ENCODE peak calls at places on chromosomes 13 and 19, in five cellular contexts. A is body of pancreas, H is hypothalamus, R is endodermal cell, X is K562. T is an unnamed sample.

GRCh38 chr19:18156841-18157464 is 4.0 kb downstream of the PIK3R2 start:
- DNase-seq in A (peak), H (peak), R (no peak), X (peak), T (no peak)

GRCh38 chr19:5068251-5069090 is 99.6 kb downstream of the KDM4B start:
- DNase-seq in A (no peak), H (no peak), R (no peak), X (no peak), T (no peak)

GRCh38 chr13:90055121-90055520 is 1292.4 kb upstream of the MIR17HG start:
- DNase-seq in A (no peak), H (no peak), R (no peak), X (no peak), T (no peak)

GRCh38 chr19:5539431-5539833 is 28.3 kb downstream of the TINCR start:
- DNase-seq in A (no peak), H (peak), R (peak), X (no peak), T (peak)

GRCh38 chr13:32837307-32837972 is 178.8 kb upstream of the KL start:
- DNase-seq in A (no peak), H (no peak), R (peak), X (no peak), T (no peak)

GRCh38 chr19:17540174-17540573 is 15.3 kb upstream of the COLGALT1 start:
- DNase-seq in A (no peak), H (no peak), R (no peak), X (no peak), T (no peak)

GRCh38 chr13:35723061-35723461 is 246.6 kb upstream of the MAB21L1 start:
- DNase-seq in A (no peak), H (no peak), R (peak), X (no peak), T (no peak)

GRCh38 chr13:90256746-90257145 is 1090.7 kb upstream of the MIR17HG start:
- DNase-seq in A (no peak), H (no peak), R (no peak), X (no peak), T (no peak)

GRCh38 chr19:34962281-34962944 is 1.6 kb downstream of the ZNF792 start:
- DNase-seq in A (peak), H (no peak), R (peak), X (peak), T (no peak)

GRCh38 chr19:3975637-3976087 is 4.8 kb upstream of the DAPK3 start:
- DNase-seq in A (no peak), H (no peak), R (peak), X (no peak), T (no peak)

GRCh38 chr13:114128348-114128623 is 4.1 kb downstream of the RASA3 start:
- DNase-seq in A (no peak), H (no peak), R (no peak), X (no peak), T (no peak)

GRCh38 chr19:18738961-18739690 is 52.0 kb downstream of the COMP start:
- DNase-seq in A (no peak), H (no peak), R (peak), X (no peak), T (no peak)

GRCh38 chr19:11538232-11539036 is at the start of gene CNN1:
- DNase-seq in A (no peak), H (no peak), R (peak), X (peak), T (peak)

GRCh38 chr19:13029893-13030292 is 34.6 kb downstream of the NFIX start:
- DNase-seq in A (peak), H (peak), R (peak), X (no peak), T (peak)

GRCh38 chr13:113551081-113552000 is 33.2 kb upstream of the TFDP1 start:
- DNase-seq in A (no peak), H (no peak), R (peak), X (no peak), T (no peak)

GRCh38 chr13:39317284-39317683 is 279.0 kb downstream of the NHLRC3 start:
- DNase-seq in A (peak), H (peak), R (no peak), X (no peak), T (no peak)

GRCh38 chr13:62387642-62388041 is 972.0 kb upstream of the PCDH20 start:
- DNase-seq in A (no peak), H (no peak), R (no peak), X (no peak), T (peak)

GRCh38 chr19:32877323-32877912 is 7.9 kb upstream of the SLC7A9 start:
- DNase-seq in A (no peak), H (no peak), R (no peak), X (no peak), T (no peak)

GRCh38 chr19:51751655-51752054 is at the start of gene FPR1:
- DNase-seq in A (no peak), H (no peak), R (no peak), X (no peak), T (no peak)

GRCh38 chr19:8654591-8655339 is 24.3 kb downstream of the NFILZ start:
- DNase-seq in A (peak), H (peak), R (peak), X (peak), T (peak)

GRCh38 chr19:28239270-28239669 is 973.7 kb downstream of the UQCRFS1 start:
- DNase-seq in A (no peak), H (no peak), R (peak), X (peak), T (peak)

GRCh38 chr19:44608391-44608821 is 5.0 kb upstream of the IGSF23 start:
- DNase-seq in A (no peak), H (no peak), R (no peak), X (no peak), T (no peak)

GRCh38 chr19:45729774-45730388 is 815 bp downstream of the FBXO46 start:
- DNase-seq in A (no peak), H (no peak), R (peak), X (no peak), T (no peak)

GRCh38 chr19:39546599-39546998 is 6.6 kb upstream of the EID2 start:
- DNase-seq in A (no peak), H (no peak), R (no peak), X (no peak), T (no peak)

GRCh38 chr19:1387684-1388636 is 4.3 kb downstream of the NDUFS7 start:
- DNase-seq in A (peak), H (peak), R (no peak), X (no peak), T (no peak)

GRCh38 chr19:11736696-11737095 is 2.0 kb downstream of the ZNF823 start:
- DNase-seq in A (peak), H (peak), R (no peak), X (peak), T (no peak)

GRCh38 chr19:10468133-10468532 is 35.0 kb downstream of the KEAP1 start:
- DNase-seq in A (no peak), H (no peak), R (no peak), X (no peak), T (peak)

GRCh38 chr19:16094360-16095070 is 17.2 kb upstream of the RAB8A start:
- DNase-seq in A (no peak), H (no peak), R (no peak), X (no peak), T (no peak)

GRCh38 chr13:74074723-74075122 is 59.5 kb downstream of the KLF12 start:
- DNase-seq in A (no peak), H (no peak), R (no peak), X (no peak), T (no peak)

GRCh38 chr19:36215276-36216171 is 618 bp downstream of the ZNF146 start:
- DNase-seq in A (no peak), H (no peak), R (no peak), X (no peak), T (peak)

GRCh38 chr13:28136916-28137315 is 1.4 kb upstream of the PAN3 start:
- DNase-seq in A (no peak), H (no peak), R (no peak), X (no peak), T (no peak)

GRCh38 chr19:28943651-28944050 is 269.3 kb downstream of the UQCRFS1 start:
- DNase-seq in A (no peak), H (no peak), R (peak), X (peak), T (peak)

GRCh38 chr19:35986664-35987570 is 8.1 kb upstream of the SDHAF1 start:
- DNase-seq in A (peak), H (peak), R (peak), X (peak), T (peak)

GRCh38 chr19:6800991-6801396 is 28.5 kb downstream of the VAV1 start:
- DNase-seq in A (no peak), H (no peak), R (no peak), X (no peak), T (no peak)

GRCh38 chr19:19566306-19566705 is 28.2 kb downstream of the CILP2 start:
- DNase-seq in A (no peak), H (no peak), R (no peak), X (no peak), T (no peak)

GRCh38 chr19:12272980-12273901 is 21.4 kb downstream of the ZNF44 start:
- DNase-seq in A (no peak), H (no peak), R (no peak), X (no peak), T (no peak)

GRCh38 chr19:28468701-28469459 is 744.1 kb downstream of the UQCRFS1 start:
- DNase-seq in A (peak), H (no peak), R (peak), X (no peak), T (peak)

GRCh38 chr19:10808937-10809655 is 26.9 kb downstream of the TMED1 start:
- DNase-seq in A (no peak), H (no peak), R (no peak), X (peak), T (no peak)

T was measured in neural progenitor cell.